ENCODE peak calls at places on chromosome 13, in six cellular contexts. One of them, this sample, is unnamed.

GRCh38 chr13:111516712-111517640 is 196.5 kb downstream of the TEX29 start:
- DNase-seq in NCI-H460: no peak
- DNase-seq in KG1: no peak
- DNase-seq in stimulated activated naive CD4-positive, alpha-beta T cell: no peak
- DNase-seq in fibroblast of pulmonary artery: no peak
- DNase-seq in stimulated activated CD4-positive, alpha-beta T cell treated with anti-CD3 and anti-CD28 coated beads, Interleukin-1b, Interleukin-23, amount 100 ng/mL, for 48 hours: no peak
- DNase-seq in this sample: no peak

GRCh38 chr13:50140153-50140552 is 124.9 kb downstream of the KCNRG start:
- DNase-seq in KG1: no peak
- DNase-seq in stimulated activated naive CD4-positive, alpha-beta T cell: no peak
- DNase-seq in NCI-H460: no peak
- DNase-seq in stimulated activated CD4-positive, alpha-beta T cell treated with anti-CD3 and anti-CD28 coated beads, Interleukin-1b, Interleukin-23, amount 100 ng/mL, for 48 hours: no peak
- DNase-seq in fibroblast of pulmonary artery: no peak
- DNase-seq in this sample: no peak

GRCh38 chr13:45073809-45074208 is 46.5 kb upstream of the GTF2F2 start:
- DNase-seq in NCI-H460: no peak
- DNase-seq in stimulated activated naive CD4-positive, alpha-beta T cell: no peak
- DNase-seq in stimulated activated CD4-positive, alpha-beta T cell treated with anti-CD3 and anti-CD28 coated beads, Interleukin-1b, Interleukin-23, amount 100 ng/mL, for 48 hours: no peak
- DNase-seq in KG1: no peak
- DNase-seq in fibroblast of pulmonary artery: no peak
- DNase-seq in this sample: no peak

GRCh38 chr13:26561636-26562537 is 4.4 kb downstream of the WASF3 start:
- DNase-seq in KG1: no peak
- DNase-seq in fibroblast of pulmonary artery: peak
- DNase-seq in stimulated activated naive CD4-positive, alpha-beta T cell: no peak
- DNase-seq in stimulated activated CD4-positive, alpha-beta T cell treated with anti-CD3 and anti-CD28 coated beads, Interleukin-1b, Interleukin-23, amount 100 ng/mL, for 48 hours: no peak
- DNase-seq in NCI-H460: no peak
- DNase-seq in this sample: no peak

GRCh38 chr13:112931028-112931934 is 37.7 kb upstream of the MCF2L start:
- DNase-seq in stimulated activated CD4-positive, alpha-beta T cell treated with anti-CD3 and anti-CD28 coated beads, Interleukin-1b, Interleukin-23, amount 100 ng/mL, for 48 hours: no peak
- DNase-seq in fibroblast of pulmonary artery: peak
- DNase-seq in NCI-H460: peak
- DNase-seq in KG1: no peak
- DNase-seq in stimulated activated naive CD4-positive, alpha-beta T cell: no peak
- DNase-seq in this sample: no peak

GRCh38 chr13:60112771-60113170 is 51.0 kb downstream of the DIAPH3 start:
- DNase-seq in KG1: no peak
- DNase-seq in NCI-H460: no peak
- DNase-seq in stimulated activated CD4-positive, alpha-beta T cell treated with anti-CD3 and anti-CD28 coated beads, Interleukin-1b, Interleukin-23, amount 100 ng/mL, for 48 hours: no peak
- DNase-seq in fibroblast of pulmonary artery: peak
- DNase-seq in stimulated activated naive CD4-positive, alpha-beta T cell: no peak
- DNase-seq in this sample: no peak

GRCh38 chr13:101875717-101876393 is 423.4 kb downstream of the ITGBL1 start:
- DNase-seq in KG1: no peak
- DNase-seq in fibroblast of pulmonary artery: peak
- DNase-seq in stimulated activated CD4-positive, alpha-beta T cell treated with anti-CD3 and anti-CD28 coated beads, Interleukin-1b, Interleukin-23, amount 100 ng/mL, for 48 hours: no peak
- DNase-seq in stimulated activated naive CD4-positive, alpha-beta T cell: no peak
- DNase-seq in NCI-H460: peak
- DNase-seq in this sample: no peak

GRCh38 chr13:29713841-29714240 is 118.4 kb upstream of the SLC7A1 start:
- DNase-seq in stimulated activated naive CD4-positive, alpha-beta T cell: peak
- DNase-seq in fibroblast of pulmonary artery: peak
- DNase-seq in NCI-H460: no peak
- DNase-seq in stimulated activated CD4-positive, alpha-beta T cell treated with anti-CD3 and anti-CD28 coated beads, Interleukin-1b, Interleukin-23, amount 100 ng/mL, for 48 hours: no peak
- DNase-seq in KG1: no peak
- DNase-seq in this sample: no peak

GRCh38 chr13:95411641-95412040 is 110.4 kb upstream of the ABCC4 start:
- DNase-seq in NCI-H460: no peak
- DNase-seq in stimulated activated CD4-positive, alpha-beta T cell treated with anti-CD3 and anti-CD28 coated beads, Interleukin-1b, Interleukin-23, amount 100 ng/mL, for 48 hours: no peak
- DNase-seq in stimulated activated naive CD4-positive, alpha-beta T cell: no peak
- DNase-seq in fibroblast of pulmonary artery: peak
- DNase-seq in KG1: no peak
- DNase-seq in this sample: no peak

GRCh38 chr13:46295531-46296464 is 84.1 kb downstream of the LRRC63 start:
- DNase-seq in fibroblast of pulmonary artery: peak
- DNase-seq in KG1: peak
- DNase-seq in NCI-H460: peak
- DNase-seq in stimulated activated CD4-positive, alpha-beta T cell treated with anti-CD3 and anti-CD28 coated beads, Interleukin-1b, Interleukin-23, amount 100 ng/mL, for 48 hours: peak
- DNase-seq in stimulated activated naive CD4-positive, alpha-beta T cell: peak
- DNase-seq in this sample: peak

GRCh38 chr13:26280295-26280694 is 26.4 kb downstream of the CDK8 start:
- DNase-seq in fibroblast of pulmonary artery: peak
- DNase-seq in KG1: no peak
- DNase-seq in stimulated activated CD4-positive, alpha-beta T cell treated with anti-CD3 and anti-CD28 coated beads, Interleukin-1b, Interleukin-23, amount 100 ng/mL, for 48 hours: no peak
- DNase-seq in NCI-H460: no peak
- DNase-seq in stimulated activated naive CD4-positive, alpha-beta T cell: no peak
- DNase-seq in this sample: no peak

GRCh38 chr13:32746474-32746873 is 160.2 kb downstream of the PDS5B start:
- DNase-seq in stimulated activated CD4-positive, alpha-beta T cell treated with anti-CD3 and anti-CD28 coated beads, Interleukin-1b, Interleukin-23, amount 100 ng/mL, for 48 hours: no peak
- DNase-seq in KG1: no peak
- DNase-seq in NCI-H460: no peak
- DNase-seq in fibroblast of pulmonary artery: no peak
- DNase-seq in stimulated activated naive CD4-positive, alpha-beta T cell: no peak
- DNase-seq in this sample: no peak

GRCh38 chr13:40503966-40504591 is 162.4 kb downstream of the FOXO1 start:
- DNase-seq in NCI-H460: no peak
- DNase-seq in fibroblast of pulmonary artery: peak
- DNase-seq in stimulated activated CD4-positive, alpha-beta T cell treated with anti-CD3 and anti-CD28 coated beads, Interleukin-1b, Interleukin-23, amount 100 ng/mL, for 48 hours: no peak
- DNase-seq in KG1: no peak
- DNase-seq in stimulated activated naive CD4-positive, alpha-beta T cell: no peak
- DNase-seq in this sample: no peak

GRCh38 chr13:98962901-98963594 is 14.8 kb downstream of the DOCK9 start:
- DNase-seq in stimulated activated naive CD4-positive, alpha-beta T cell: no peak
- DNase-seq in fibroblast of pulmonary artery: no peak
- DNase-seq in NCI-H460: no peak
- DNase-seq in KG1: no peak
- DNase-seq in stimulated activated CD4-positive, alpha-beta T cell treated with anti-CD3 and anti-CD28 coated beads, Interleukin-1b, Interleukin-23, amount 100 ng/mL, for 48 hours: no peak
- DNase-seq in this sample: no peak